ENCODE peak calls at places on chromosome 17, in six cellular contexts. L, W, Y, Z, O and M are unnamed samples.

GRCh38 chr17:77424585-77425344 is 284.0 kb downstream of the SEC14L1 start:
- DNase-seq in L (peak), W (peak), Y (no peak), Z (no peak), O (no peak), M (peak)

GRCh38 chr17:62965649-62966425 is at the start of gene TANC2:
- DNase-seq in L (peak), W (peak), Y (peak), Z (peak), O (peak), M (peak)

GRCh38 chr17:73625975-73626706 is 18.1 kb downstream of the SDK2 start:
- DNase-seq in L (peak), W (no peak), Y (no peak), Z (no peak), O (no peak), M (no peak)

GRCh38 chr17:71703701-71704100 is 417.1 kb upstream of the SOX9 start:
- DNase-seq in L (no peak), W (no peak), Y (no peak), Z (no peak), O (no peak), M (no peak)

GRCh38 chr17:79746955-79747507 is 16.3 kb downstream of the ENPP7 start:
- DNase-seq in L (no peak), W (no peak), Y (peak), Z (no peak), O (no peak), M (no peak)

GRCh38 chr17:79019631-79020584 is 4.1 kb upstream of the C1QTNF1 start:
- DNase-seq in L (no peak), W (peak), Y (peak), Z (peak), O (peak), M (peak)

GRCh38 chr17:35175638-35176415 is 18.4 kb downstream of the SLC35G3 start:
- DNase-seq in L (no peak), W (no peak), Y (no peak), Z (peak), O (no peak), M (no peak)

GRCh38 chr17:73786286-73786743 is 142.1 kb upstream of the SDK2 start:
- DNase-seq in L (peak), W (no peak), Y (no peak), Z (no peak), O (no peak), M (peak)

GRCh38 chr17:71975998-71976649 is 144.7 kb upstream of the SOX9 start:
- DNase-seq in L (no peak), W (peak), Y (no peak), Z (no peak), O (no peak), M (peak)

GRCh38 chr17:61378658-61379456 is 20.8 kb upstream of the TBX2 start:
- DNase-seq in L (no peak), W (no peak), Y (no peak), Z (no peak), O (no peak), M (no peak)

GRCh38 chr17:69175812-69176517 is 34.3 kb upstream of the ABCA6 start:
- DNase-seq in L (no peak), W (no peak), Y (no peak), Z (no peak), O (no peak), M (no peak)

GRCh38 chr17:63113167-63113566 is 147.1 kb downstream of the TANC2 start:
- DNase-seq in L (no peak), W (no peak), Y (peak), Z (no peak), O (peak), M (no peak)

GRCh38 chr17:77332034-77332971 is 191.5 kb downstream of the SEC14L1 start:
- DNase-seq in L (no peak), W (peak), Y (no peak), Z (peak), O (peak), M (no peak)

GRCh38 chr17:73304971-73305786 is 6.6 kb downstream of the CDC42EP4 start:
- DNase-seq in L (peak), W (peak), Y (no peak), Z (no peak), O (no peak), M (peak)

GRCh38 chr17:19958023-19958422 is 19.6 kb downstream of the AKAP10 start:
- DNase-seq in L (no peak), W (no peak), Y (no peak), Z (no peak), O (no peak), M (no peak)

GRCh38 chr17:43449470-43450202 is 34.1 kb upstream of the DHX8 start:
- DNase-seq in L (peak), W (no peak), Y (no peak), Z (no peak), O (no peak), M (no peak)

GRCh38 chr17:48728232-48729231 is at the start of gene HOXB13:
- DNase-seq in L (peak), W (peak), Y (peak), Z (peak), O (no peak), M (no peak)